ENCODE peak calls at places on chromosomes 3 and 15, in seven cellular contexts. H, Q, S, I, R, W and X are unnamed samples.

GRCh38 chr15:85354432-85354831 is 26.0 kb upstream of the AKAP13 start:
- DNase-seq in R (no peak), W (no peak), S (no peak), I (no peak), Q (no peak), H (no peak), X (no peak)

GRCh38 chr15:76168237-76168984 is 108.6 kb downstream of the TMEM266 start:
- DNase-seq in W (no peak), I (no peak), H (no peak), S (no peak), R (no peak), Q (no peak), X (no peak)

GRCh38 chr15:34628577-34629152 is 45.2 kb upstream of the GOLGA8B start:
- DNase-seq in R (peak), Q (no peak), H (no peak), S (no peak), W (no peak), I (no peak), X (no peak)

GRCh38 chr3:122265937-122266336 is 59.1 kb upstream of the CSTA start:
- DNase-seq in R (no peak), I (no peak), H (no peak), S (no peak), Q (no peak), W (no peak), X (no peak)

GRCh38 chr15:78192826-78193594 is 41.4 kb downstream of the ACSBG1 start:
- DNase-seq in Q (no peak), R (no peak), H (no peak), S (no peak), I (no peak), W (no peak), X (no peak)

GRCh38 chr3:41200669-41201021 is 1.3 kb downstream of the CTNNB1 start:
- DNase-seq in Q (peak), I (peak), S (no peak), W (no peak), H (no peak), R (peak), X (no peak)

GRCh38 chr3:143329567-143330164 is 210.1 kb downstream of the CHST2 start:
- DNase-seq in Q (no peak), S (no peak), H (no peak), W (no peak), R (no peak), I (no peak), X (no peak)

GRCh38 chr3:38630070-38630469 is 19.4 kb downstream of the SCN5A start:
- DNase-seq in R (no peak), I (no peak), H (no peak), W (no peak), Q (no peak), S (no peak), X (no peak)

GRCh38 chr15:101070502-101071273 is 151.5 kb downstream of the LRRK1 start:
- DNase-seq in H (peak), S (no peak), Q (no peak), R (peak), I (no peak), W (no peak), X (no peak)

GRCh38 chr3:143476965-143477640 is 357.5 kb downstream of the CHST2 start:
- DNase-seq in Q (no peak), S (no peak), H (no peak), R (no peak), W (no peak), I (no peak), X (no peak)

GRCh38 chr3:25582242-25582641 is 82.5 kb downstream of the TOP2B start:
- DNase-seq in Q (no peak), H (peak), I (peak), R (peak), S (no peak), W (no peak), X (no peak)

DNA sequence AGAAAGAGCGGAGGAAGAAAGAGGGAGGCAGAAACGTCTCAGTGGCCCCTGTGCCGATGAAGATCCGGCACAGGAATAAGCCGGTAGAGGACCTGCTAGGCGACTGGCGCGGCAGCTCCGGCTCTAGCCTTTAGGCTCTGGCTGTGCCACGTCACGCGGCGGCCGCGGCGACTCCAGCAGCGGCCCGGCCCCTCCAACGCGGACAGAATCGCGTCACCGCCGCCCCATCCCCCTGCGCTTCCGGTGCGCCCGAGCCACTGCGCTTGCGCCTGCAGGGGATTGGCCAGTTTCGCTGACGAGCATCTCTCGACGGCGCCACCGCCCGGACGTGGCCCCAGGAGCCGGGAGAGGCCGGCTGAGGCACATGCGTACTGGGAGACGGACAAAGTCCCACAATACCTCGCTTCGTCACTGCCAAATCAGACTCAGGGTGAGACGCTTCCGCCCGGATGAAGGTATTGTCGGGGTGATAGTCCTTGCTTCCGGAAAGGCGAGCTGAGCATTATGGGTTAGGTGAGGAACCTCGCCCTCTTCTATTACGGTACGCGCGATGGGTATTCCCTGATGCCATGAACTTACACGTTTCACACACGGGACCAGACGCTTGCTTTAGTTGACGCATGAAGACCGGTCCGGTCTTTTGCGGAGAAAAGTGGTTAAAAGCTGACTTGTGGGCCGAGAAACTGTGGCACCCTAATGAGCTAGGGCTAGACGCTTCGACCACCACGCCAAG is at the start of gene ARF4:
- DNase-seq in H (peak), W (peak), I (peak), S (peak), R (peak), Q (peak), X (peak)
- TF ChIP-seq CTCF in H (peak), W (no peak), I (peak), S (peak), R (no peak), Q (no peak), X (no peak)

GRCh38 chr15:25134546-25134945 is 179.8 kb downstream of the SNRPN start:
- DNase-seq in R (peak), Q (no peak), W (no peak), I (peak), S (no peak), H (peak), X (no peak)
- TF ChIP-seq CTCF in R (no peak), Q (no peak), W (no peak), I (peak), S (no peak), H (peak), X (peak)

DNA sequence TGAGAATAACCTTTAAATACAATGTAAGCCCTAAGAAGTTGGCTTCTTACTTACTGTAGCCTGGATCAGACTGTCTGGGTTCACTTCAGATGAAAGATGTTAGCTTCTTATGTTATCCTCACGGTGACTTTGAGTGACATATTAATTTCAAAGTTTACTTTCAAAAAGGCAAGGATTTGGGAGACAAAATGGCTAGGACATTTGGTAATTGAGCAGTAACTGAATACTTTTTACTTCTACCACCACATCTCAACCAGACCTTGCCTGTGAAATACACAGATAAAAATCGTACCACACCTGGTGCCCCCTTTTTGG is 36.0 kb upstream of the BNIP2 start:
- DNase-seq in H (no peak), Q (no peak), I (no peak), W (no peak), S (no peak), R (no peak), X (no peak)
- TF ChIP-seq CTCF in H (no peak), Q (no peak), I (no peak), W (no peak), S (no peak), R (no peak), X (peak)

DNA sequence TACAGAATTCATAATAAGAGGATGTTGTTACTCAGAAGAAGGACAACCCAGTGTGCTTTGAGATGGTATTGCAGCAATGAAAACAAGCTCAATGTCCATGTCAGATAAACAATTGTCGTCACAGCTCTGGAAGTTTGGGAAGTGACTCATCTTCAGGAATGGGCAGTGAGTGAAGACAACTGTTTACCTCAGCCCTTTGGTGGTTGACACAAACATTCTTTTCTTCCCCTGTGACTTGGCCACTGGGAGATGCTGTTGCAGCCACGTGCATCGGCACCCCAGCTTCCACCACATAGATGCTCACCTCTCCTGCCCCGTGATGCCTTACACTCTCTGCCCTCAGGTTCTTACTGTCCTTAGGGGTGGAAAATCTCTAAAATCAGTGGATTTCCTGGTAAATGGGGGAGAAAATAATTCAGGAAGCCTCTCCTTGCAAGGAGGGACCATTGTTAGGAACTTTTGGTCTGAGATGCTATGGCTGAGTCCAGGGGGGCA is 114.1 kb upstream of the GALNT15 start:
- DNase-seq in S (no peak), W (no peak), Q (peak), R (peak), I (no peak), H (peak), X (no peak)
- TF ChIP-seq CTCF in S (no peak), W (no peak), Q (peak), R (no peak), I (peak), H (peak), X (no peak)

GRCh38 chr3:52055537-52056351 is 627 bp downstream of the DUSP7 start:
- DNase-seq in R (peak), Q (no peak), W (no peak), I (peak), S (peak), H (no peak), X (no peak)
- TF ChIP-seq CTCF in R (peak), Q (no peak), W (no peak), I (peak), S (peak), H (peak), X (peak)

DNA sequence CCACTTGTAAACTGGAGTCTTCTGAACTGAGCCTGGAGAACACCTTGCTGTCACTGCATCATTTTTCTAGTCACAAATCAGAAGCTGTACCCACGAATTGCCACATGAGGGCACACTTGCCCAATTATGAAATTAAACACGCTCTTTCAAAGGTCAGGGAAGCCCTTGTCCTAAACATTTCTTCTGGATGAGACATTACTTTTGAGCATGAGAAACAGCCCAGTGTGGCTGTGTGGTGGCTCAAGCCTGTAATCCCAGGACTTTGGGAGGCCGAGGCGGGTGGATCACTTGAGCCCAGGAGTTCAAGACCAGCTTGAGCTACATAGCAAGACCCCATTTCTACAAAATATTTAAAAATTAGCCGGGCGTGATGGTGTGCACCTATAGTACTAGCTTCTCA is 27.5 kb upstream of the CFAP161 start:
- DNase-seq in W (no peak), I (peak), Q (no peak), H (peak), S (peak), R (peak), X (no peak)
- TF ChIP-seq CTCF in W (peak), I (peak), Q (peak), H (peak), S (peak), R (peak), X (peak)

GRCh38 chr3:188267790-188268333 is 113.9 kb downstream of the LPP start:
- DNase-seq in S (no peak), Q (no peak), I (no peak), W (no peak), R (no peak), H (no peak), X (no peak)

GRCh38 chr3:188270423-188270972 is 116.5 kb downstream of the LPP start:
- DNase-seq in H (peak), Q (peak), R (peak), S (no peak), I (peak), W (no peak), X (no peak)

GRCh38 chr3:188266581-188267274 is 112.8 kb downstream of the LPP start:
- DNase-seq in Q (peak), S (no peak), I (no peak), W (no peak), H (peak), R (peak), X (no peak)

GRCh38 chr3:188269040-188269439 is 115.1 kb downstream of the LPP start:
- DNase-seq in I (no peak), H (no peak), S (no peak), R (no peak), W (no peak), Q (no peak), X (no peak)

GRCh38 chr3:188268336-188268735 is 114.4 kb downstream of the LPP start:
- DNase-seq in R (no peak), W (no peak), H (no peak), S (no peak), Q (no peak), I (no peak), X (no peak)
- TF ChIP-seq CTCF in R (no peak), W (no peak), H (no peak), S (no peak), Q (no peak), I (no peak), X (no peak)